ENCODE peak calls at places on chromosome 5, in ten cellular contexts. One of them, this sample, is unnamed.

GRCh38 chr5:59548807-59549357 is 344.6 kb downstream of the PDE4D start:
- DNase-seq in stomach: peak; percentile 27
- DNase-seq in GM12878: no peak
- DNase-seq in upper lobe of left lung: peak; percentile 31
- DNase-seq in HepG2: peak; percentile 21
- DNase-seq in suprapubic skin: no peak
- DNase-seq in SK-N-SH: no peak
- DNase-seq in transverse colon: no peak
- DNase-seq in H1: no peak
- DNase-seq in esophagus muscularis mucosa: no peak
- DNase-seq in this sample: no peak

GRCh38 chr5:81848368-81848767 is 97.5 kb upstream of the SSBP2 start:
- DNase-seq in stomach: no peak
- DNase-seq in GM12878: no peak
- DNase-seq in upper lobe of left lung: no peak
- DNase-seq in HepG2: no peak
- DNase-seq in suprapubic skin: no peak
- DNase-seq in SK-N-SH: no peak
- DNase-seq in transverse colon: peak; percentile 32
- DNase-seq in H1: no peak
- DNase-seq in esophagus muscularis mucosa: no peak
- DNase-seq in this sample: no peak

GRCh38 chr5:90613918-90614504 is 55.4 kb downstream of the ADGRV1 start:
- DNase-seq in stomach: no peak
- DNase-seq in GM12878: no peak
- DNase-seq in upper lobe of left lung: no peak
- DNase-seq in HepG2: no peak
- DNase-seq in suprapubic skin: no peak
- DNase-seq in SK-N-SH: no peak
- DNase-seq in transverse colon: no peak
- DNase-seq in H1: no peak
- DNase-seq in esophagus muscularis mucosa: no peak
- DNase-seq in this sample: no peak

GRCh38 chr5:26003966-26004365 is 1034.4 kb downstream of the CDH9 start:
- DNase-seq in stomach: no peak
- DNase-seq in GM12878: no peak
- DNase-seq in upper lobe of left lung: no peak
- DNase-seq in HepG2: no peak
- DNase-seq in suprapubic skin: no peak
- DNase-seq in SK-N-SH: no peak
- DNase-seq in transverse colon: no peak
- DNase-seq in H1: no peak
- DNase-seq in esophagus muscularis mucosa: no peak
- DNase-seq in this sample: no peak

GRCh38 chr5:75510836-75511434 is 494 bp downstream of the CERT1 start:
- DNase-seq in stomach: no peak
- DNase-seq in GM12878: no peak
- DNase-seq in upper lobe of left lung: peak; percentile 47
- DNase-seq in HepG2: peak; percentile 3
- DNase-seq in suprapubic skin: peak; percentile 80
- DNase-seq in SK-N-SH: peak; percentile 69
- DNase-seq in transverse colon: peak; percentile 55
- DNase-seq in H1: peak; percentile 68
- DNase-seq in esophagus muscularis mucosa: peak; percentile 92
- DNase-seq in this sample: peak; percentile 71

GRCh38 chr5:137566780-137567179 is 67.7 kb upstream of the SPOCK1 start:
- DNase-seq in stomach: no peak
- DNase-seq in GM12878: no peak
- DNase-seq in upper lobe of left lung: no peak
- DNase-seq in HepG2: no peak
- DNase-seq in suprapubic skin: no peak
- DNase-seq in SK-N-SH: peak; percentile 25
- DNase-seq in transverse colon: no peak
- DNase-seq in H1: no peak
- DNase-seq in esophagus muscularis mucosa: peak; percentile 70
- DNase-seq in this sample: no peak

GRCh38 chr5:67262956-67263355 is 66.4 kb upstream of the CD180 start:
- DNase-seq in stomach: no peak
- DNase-seq in GM12878: no peak
- DNase-seq in upper lobe of left lung: no peak
- DNase-seq in HepG2: no peak
- DNase-seq in suprapubic skin: no peak
- DNase-seq in SK-N-SH: no peak
- DNase-seq in transverse colon: no peak
- DNase-seq in H1: no peak
- DNase-seq in esophagus muscularis mucosa: no peak
- DNase-seq in this sample: no peak

GRCh38 chr5:1536298-1537165 is 12.8 kb upstream of the LPCAT1 start:
- DNase-seq in stomach: peak; percentile 34
- DNase-seq in GM12878: peak; percentile 72
- DNase-seq in upper lobe of left lung: peak; percentile 62
- DNase-seq in HepG2: peak; percentile 30
- DNase-seq in suprapubic skin: peak; percentile 60
- DNase-seq in SK-N-SH: no peak
- DNase-seq in transverse colon: peak; percentile 40
- DNase-seq in H1: peak; percentile 29
- DNase-seq in esophagus muscularis mucosa: no peak
- DNase-seq in this sample: peak; percentile 60

GRCh38 chr5:93915142-93915553 is 173.7 kb upstream of the POU5F2 start:
- DNase-seq in stomach: no peak
- DNase-seq in GM12878: peak; percentile 5
- DNase-seq in upper lobe of left lung: no peak
- DNase-seq in HepG2: peak; percentile 50
- DNase-seq in suprapubic skin: no peak
- DNase-seq in SK-N-SH: no peak
- DNase-seq in transverse colon: no peak
- DNase-seq in H1: no peak
- DNase-seq in esophagus muscularis mucosa: no peak
- DNase-seq in this sample: no peak

GRCh38 chr5:113119271-113119924 is 142.8 kb downstream of the DCP2 start:
- DNase-seq in stomach: no peak
- DNase-seq in GM12878: no peak
- DNase-seq in upper lobe of left lung: no peak
- DNase-seq in HepG2: no peak
- DNase-seq in suprapubic skin: no peak
- DNase-seq in SK-N-SH: peak; percentile 29
- DNase-seq in transverse colon: peak; percentile 33
- DNase-seq in H1: no peak
- DNase-seq in esophagus muscularis mucosa: no peak
- DNase-seq in this sample: peak; percentile 89

GRCh38 chr5:172904643-172905345 is 54.4 kb upstream of the RPL26L1 start:
- DNase-seq in stomach: peak; percentile 96
- DNase-seq in GM12878: no peak
- DNase-seq in upper lobe of left lung: peak; percentile 89
- DNase-seq in HepG2: peak; percentile 19
- DNase-seq in suprapubic skin: peak; percentile 85
- DNase-seq in SK-N-SH: peak; percentile 58
- DNase-seq in transverse colon: peak; percentile 89
- DNase-seq in H1: no peak
- DNase-seq in esophagus muscularis mucosa: no peak
- DNase-seq in this sample: peak; percentile 96

GRCh38 chr5:168356592-168356991 is 65.1 kb downstream of the WWC1 start:
- DNase-seq in stomach: peak; percentile 5
- DNase-seq in GM12878: no peak
- DNase-seq in upper lobe of left lung: no peak
- DNase-seq in HepG2: no peak
- DNase-seq in suprapubic skin: no peak
- DNase-seq in SK-N-SH: no peak
- DNase-seq in transverse colon: no peak
- DNase-seq in H1: no peak
- DNase-seq in esophagus muscularis mucosa: no peak
- DNase-seq in this sample: peak; percentile 14

GRCh38 chr5:95861221-95861857 is 38.8 kb upstream of the GLRX start:
- DNase-seq in stomach: peak; percentile 65
- DNase-seq in GM12878: no peak
- DNase-seq in upper lobe of left lung: peak; percentile 91
- DNase-seq in HepG2: peak; percentile 96
- DNase-seq in suprapubic skin: peak; percentile 91
- DNase-seq in SK-N-SH: no peak
- DNase-seq in transverse colon: peak; percentile 53
- DNase-seq in H1: no peak
- DNase-seq in esophagus muscularis mucosa: no peak
- DNase-seq in this sample: peak; percentile 92

GRCh38 chr5:138948391-138949222 is 73.5 kb upstream of the LRRTM2 start:
- DNase-seq in stomach: no peak
- DNase-seq in GM12878: no peak
- DNase-seq in upper lobe of left lung: peak; percentile 12
- DNase-seq in HepG2: no peak
- DNase-seq in suprapubic skin: no peak
- DNase-seq in SK-N-SH: peak; percentile 82
- DNase-seq in transverse colon: no peak
- DNase-seq in H1: no peak
- DNase-seq in esophagus muscularis mucosa: no peak
- DNase-seq in this sample: peak; percentile 50
- TF ChIP-seq EP300 in stomach: no peak
- TF ChIP-seq EP300 in GM12878: no peak
- TF ChIP-seq EP300 in upper lobe of left lung: no peak
- TF ChIP-seq EP300 in HepG2: no peak
- TF ChIP-seq EP300 in suprapubic skin: no peak
- TF ChIP-seq EP300 in SK-N-SH: no peak
- TF ChIP-seq EP300 in transverse colon: no peak
- TF ChIP-seq EP300 in H1: no peak
- TF ChIP-seq EP300 in esophagus muscularis mucosa: no peak
- TF ChIP-seq EP300 in this sample: no peak

GRCh38 chr5:44001675-44002380 is 387.4 kb downstream of the FGF10 start:
- DNase-seq in stomach: no peak
- DNase-seq in GM12878: no peak
- DNase-seq in upper lobe of left lung: no peak
- DNase-seq in HepG2: peak; percentile 76
- DNase-seq in suprapubic skin: no peak
- DNase-seq in SK-N-SH: no peak
- DNase-seq in transverse colon: no peak
- DNase-seq in H1: no peak
- DNase-seq in esophagus muscularis mucosa: no peak
- DNase-seq in this sample: no peak

GRCh38 chr5:43997647-43998251 is 391.5 kb downstream of the FGF10 start:
- DNase-seq in stomach: no peak
- DNase-seq in GM12878: no peak
- DNase-seq in upper lobe of left lung: no peak
- DNase-seq in HepG2: peak; percentile 95
- DNase-seq in suprapubic skin: no peak
- DNase-seq in SK-N-SH: no peak
- DNase-seq in transverse colon: no peak
- DNase-seq in H1: no peak
- DNase-seq in esophagus muscularis mucosa: no peak
- DNase-seq in this sample: no peak

GRCh38 chr5:44002381-44002901 is 386.8 kb downstream of the FGF10 start:
- DNase-seq in stomach: peak; percentile 74
- DNase-seq in GM12878: no peak
- DNase-seq in upper lobe of left lung: peak; percentile 45
- DNase-seq in HepG2: peak; percentile 98
- DNase-seq in suprapubic skin: no peak
- DNase-seq in SK-N-SH: no peak
- DNase-seq in transverse colon: no peak
- DNase-seq in H1: no peak
- DNase-seq in esophagus muscularis mucosa: no peak
- DNase-seq in this sample: no peak
- TF ChIP-seq POLR2AphosphoS5 in stomach: peak; percentile 85
- TF ChIP-seq POLR2AphosphoS5 in GM12878: no peak
- TF ChIP-seq POLR2AphosphoS5 in upper lobe of left lung: no peak
- TF ChIP-seq POLR2AphosphoS5 in HepG2: no peak
- TF ChIP-seq POLR2AphosphoS5 in suprapubic skin: no peak
- TF ChIP-seq POLR2AphosphoS5 in SK-N-SH: no peak
- TF ChIP-seq POLR2AphosphoS5 in transverse colon: no peak
- TF ChIP-seq POLR2AphosphoS5 in H1: no peak
- TF ChIP-seq POLR2AphosphoS5 in esophagus muscularis mucosa: no peak
- TF ChIP-seq POLR2AphosphoS5 in this sample: no peak

GRCh38 chr5:126619781-126620180 is 19.0 kb downstream of the PHAX start:
- DNase-seq in stomach: no peak
- DNase-seq in GM12878: no peak
- DNase-seq in upper lobe of left lung: no peak
- DNase-seq in HepG2: no peak
- DNase-seq in suprapubic skin: no peak
- DNase-seq in SK-N-SH: no peak
- DNase-seq in transverse colon: no peak
- DNase-seq in H1: no peak
- DNase-seq in esophagus muscularis mucosa: no peak
- DNase-seq in this sample: no peak

GRCh38 chr5:126628102-126628501 is 27.4 kb downstream of the PHAX start:
- DNase-seq in stomach: no peak
- DNase-seq in GM12878: no peak
- DNase-seq in upper lobe of left lung: no peak
- DNase-seq in HepG2: no peak
- DNase-seq in suprapubic skin: no peak
- DNase-seq in SK-N-SH: no peak
- DNase-seq in transverse colon: no peak
- DNase-seq in H1: no peak
- DNase-seq in esophagus muscularis mucosa: no peak
- DNase-seq in this sample: no peak

GRCh38 chr5:126624534-126624933 is 23.8 kb downstream of the PHAX start:
- DNase-seq in stomach: no peak
- DNase-seq in GM12878: no peak
- DNase-seq in upper lobe of left lung: no peak
- DNase-seq in HepG2: peak; percentile 46
- DNase-seq in suprapubic skin: no peak
- DNase-seq in SK-N-SH: no peak
- DNase-seq in transverse colon: no peak
- DNase-seq in H1: no peak
- DNase-seq in esophagus muscularis mucosa: no peak
- DNase-seq in this sample: no peak
- TF ChIP-seq EP300 in stomach: no peak
- TF ChIP-seq EP300 in GM12878: no peak
- TF ChIP-seq EP300 in upper lobe of left lung: no peak
- TF ChIP-seq EP300 in HepG2: no peak
- TF ChIP-seq EP300 in suprapubic skin: no peak
- TF ChIP-seq EP300 in SK-N-SH: peak; percentile 5
- TF ChIP-seq EP300 in transverse colon: no peak
- TF ChIP-seq EP300 in H1: no peak
- TF ChIP-seq EP300 in esophagus muscularis mucosa: no peak
- TF ChIP-seq EP300 in this sample: no peak

GRCh38 chr5:115543365-115543700 is 1.2 kb downstream of the FEM1C start:
- DNase-seq in stomach: no peak
- DNase-seq in GM12878: no peak
- DNase-seq in upper lobe of left lung: no peak
- DNase-seq in HepG2: peak; percentile 79
- DNase-seq in suprapubic skin: no peak
- DNase-seq in SK-N-SH: no peak
- DNase-seq in transverse colon: peak; percentile 40
- DNase-seq in H1: no peak
- DNase-seq in esophagus muscularis mucosa: no peak
- DNase-seq in this sample: no peak

GRCh38 chr5:115545065-115545882 is 699 bp upstream of the FEM1C start:
- DNase-seq in stomach: no peak
- DNase-seq in GM12878: no peak
- DNase-seq in upper lobe of left lung: no peak
- DNase-seq in HepG2: no peak
- DNase-seq in suprapubic skin: no peak
- DNase-seq in SK-N-SH: no peak
- DNase-seq in transverse colon: peak; percentile 18
- DNase-seq in H1: no peak
- DNase-seq in esophagus muscularis mucosa: no peak
- DNase-seq in this sample: no peak

GRCh38 chr5:115544371-115545064 is at the start of gene FEM1C:
- DNase-seq in stomach: peak; percentile 98
- DNase-seq in GM12878: peak; percentile 83
- DNase-seq in upper lobe of left lung: peak; percentile 99
- DNase-seq in HepG2: peak; percentile 91
- DNase-seq in suprapubic skin: peak; percentile 99
- DNase-seq in SK-N-SH: peak; percentile 97
- DNase-seq in transverse colon: peak; percentile 98
- DNase-seq in H1: peak; percentile 97
- DNase-seq in esophagus muscularis mucosa: peak; percentile 99
- DNase-seq in this sample: peak; percentile 99

GRCh38 chr5:115542651-115543364 is 1.8 kb downstream of the FEM1C start:
- DNase-seq in stomach: no peak
- DNase-seq in GM12878: no peak
- DNase-seq in upper lobe of left lung: no peak
- DNase-seq in HepG2: no peak
- DNase-seq in suprapubic skin: no peak
- DNase-seq in SK-N-SH: no peak
- DNase-seq in transverse colon: no peak
- DNase-seq in H1: no peak
- DNase-seq in esophagus muscularis mucosa: no peak
- DNase-seq in this sample: no peak

GRCh38 chr5:115543931-115544370 is 624 bp downstream of the FEM1C start:
- DNase-seq in stomach: peak; percentile 55
- DNase-seq in GM12878: no peak
- DNase-seq in upper lobe of left lung: peak; percentile 59
- DNase-seq in HepG2: peak; percentile 29
- DNase-seq in suprapubic skin: no peak
- DNase-seq in SK-N-SH: no peak
- DNase-seq in transverse colon: peak; percentile 51
- DNase-seq in H1: no peak
- DNase-seq in esophagus muscularis mucosa: no peak
- DNase-seq in this sample: peak; percentile 71
- TF ChIP-seq POLR2AphosphoS5 in stomach: peak; percentile 10
- TF ChIP-seq POLR2AphosphoS5 in GM12878: no peak
- TF ChIP-seq POLR2AphosphoS5 in upper lobe of left lung: peak; percentile 35
- TF ChIP-seq POLR2AphosphoS5 in HepG2: no peak
- TF ChIP-seq POLR2AphosphoS5 in suprapubic skin: peak; percentile 22
- TF ChIP-seq POLR2AphosphoS5 in SK-N-SH: no peak
- TF ChIP-seq POLR2AphosphoS5 in transverse colon: no peak
- TF ChIP-seq POLR2AphosphoS5 in H1: peak; percentile 36
- TF ChIP-seq POLR2AphosphoS5 in esophagus muscularis mucosa: no peak
- TF ChIP-seq POLR2AphosphoS5 in this sample: peak; percentile 50

This sample was measured in sigmoid colon.